ENCODE peak calls at places on chromosomes 5 and 9, in six cellular contexts. One of them, this sample, is unnamed.

GRCh38 chr5:142491679-142492078 is 166.9 kb upstream of the SPRY4 start:
- DNase-seq in Panc1: no peak
- DNase-seq in stimulated activated CD8-positive, alpha-beta memory T cell treated with anti-CD3 and anti-CD28 coated beads, Interleukin-2, amount 100 ng/mL, for 1 hour: no peak
- DNase-seq in GM06990: no peak
- DNase-seq in activated effector memory CD4-positive, alpha-beta T cell treated with Interleukin-2 at 50 U/mL for 16 hours: no peak
- DNase-seq in HTR-8/SVneo: no peak
- DNase-seq in this sample: no peak

GRCh38 chr9:77374266-77374665 is 196.9 kb downstream of the VPS13A start:
- DNase-seq in HTR-8/SVneo: no peak
- DNase-seq in GM06990: no peak
- DNase-seq in Panc1: no peak
- DNase-seq in stimulated activated CD8-positive, alpha-beta memory T cell treated with anti-CD3 and anti-CD28 coated beads, Interleukin-2, amount 100 ng/mL, for 1 hour: no peak
- DNase-seq in activated effector memory CD4-positive, alpha-beta T cell treated with Interleukin-2 at 50 U/mL for 16 hours: no peak
- DNase-seq in this sample: no peak

GRCh38 chr5:173733831-173734491 is 117.5 kb upstream of the BOD1 start:
- DNase-seq in Panc1: no peak
- DNase-seq in HTR-8/SVneo: no peak
- DNase-seq in activated effector memory CD4-positive, alpha-beta T cell treated with Interleukin-2 at 50 U/mL for 16 hours: no peak
- DNase-seq in stimulated activated CD8-positive, alpha-beta memory T cell treated with anti-CD3 and anti-CD28 coated beads, Interleukin-2, amount 100 ng/mL, for 1 hour: no peak
- DNase-seq in GM06990: peak
- DNase-seq in this sample: no peak

GRCh38 chr5:139764250-139764791 is 31.3 kb upstream of the PSD2 start:
- DNase-seq in activated effector memory CD4-positive, alpha-beta T cell treated with Interleukin-2 at 50 U/mL for 16 hours: no peak
- DNase-seq in stimulated activated CD8-positive, alpha-beta memory T cell treated with anti-CD3 and anti-CD28 coated beads, Interleukin-2, amount 100 ng/mL, for 1 hour: no peak
- DNase-seq in HTR-8/SVneo: no peak
- DNase-seq in GM06990: no peak
- DNase-seq in Panc1: no peak
- DNase-seq in this sample: peak

GRCh38 chr5:32331217-32331926 is 18.6 kb upstream of the MTMR12 start:
- DNase-seq in GM06990: no peak
- DNase-seq in activated effector memory CD4-positive, alpha-beta T cell treated with Interleukin-2 at 50 U/mL for 16 hours: no peak
- DNase-seq in stimulated activated CD8-positive, alpha-beta memory T cell treated with anti-CD3 and anti-CD28 coated beads, Interleukin-2, amount 100 ng/mL, for 1 hour: no peak
- DNase-seq in HTR-8/SVneo: no peak
- DNase-seq in Panc1: no peak
- DNase-seq in this sample: no peak

GRCh38 chr5:105956456-105957177 is 1714.1 kb downstream of the EFNA5 start:
- DNase-seq in GM06990: no peak
- DNase-seq in HTR-8/SVneo: peak
- DNase-seq in Panc1: no peak
- DNase-seq in stimulated activated CD8-positive, alpha-beta memory T cell treated with anti-CD3 and anti-CD28 coated beads, Interleukin-2, amount 100 ng/mL, for 1 hour: no peak
- DNase-seq in activated effector memory CD4-positive, alpha-beta T cell treated with Interleukin-2 at 50 U/mL for 16 hours: no peak
- DNase-seq in this sample: no peak

GRCh38 chr5:142716963-142717362 is 31.1 kb upstream of the FGF1 start:
- DNase-seq in Panc1: no peak
- DNase-seq in HTR-8/SVneo: peak
- DNase-seq in GM06990: no peak
- DNase-seq in activated effector memory CD4-positive, alpha-beta T cell treated with Interleukin-2 at 50 U/mL for 16 hours: peak
- DNase-seq in stimulated activated CD8-positive, alpha-beta memory T cell treated with anti-CD3 and anti-CD28 coated beads, Interleukin-2, amount 100 ng/mL, for 1 hour: no peak
- DNase-seq in this sample: no peak

GRCh38 chr9:80144856-80145255 is 573.1 kb downstream of the TLE4 start:
- DNase-seq in Panc1: no peak
- DNase-seq in GM06990: no peak
- DNase-seq in HTR-8/SVneo: no peak
- DNase-seq in stimulated activated CD8-positive, alpha-beta memory T cell treated with anti-CD3 and anti-CD28 coated beads, Interleukin-2, amount 100 ng/mL, for 1 hour: no peak
- DNase-seq in activated effector memory CD4-positive, alpha-beta T cell treated with Interleukin-2 at 50 U/mL for 16 hours: no peak
- DNase-seq in this sample: no peak

GRCh38 chr5:132459031-132459982 is 31.3 kb downstream of the IRF1 start:
- DNase-seq in activated effector memory CD4-positive, alpha-beta T cell treated with Interleukin-2 at 50 U/mL for 16 hours: no peak
- DNase-seq in stimulated activated CD8-positive, alpha-beta memory T cell treated with anti-CD3 and anti-CD28 coated beads, Interleukin-2, amount 100 ng/mL, for 1 hour: no peak
- DNase-seq in GM06990: no peak
- DNase-seq in HTR-8/SVneo: no peak
- DNase-seq in Panc1: no peak
- DNase-seq in this sample: no peak

GRCh38 chr5:122565331-122565730 is 209.5 kb upstream of the SNX2 start:
- DNase-seq in activated effector memory CD4-positive, alpha-beta T cell treated with Interleukin-2 at 50 U/mL for 16 hours: no peak
- DNase-seq in stimulated activated CD8-positive, alpha-beta memory T cell treated with anti-CD3 and anti-CD28 coated beads, Interleukin-2, amount 100 ng/mL, for 1 hour: no peak
- DNase-seq in HTR-8/SVneo: no peak
- DNase-seq in Panc1: no peak
- DNase-seq in GM06990: no peak
- DNase-seq in this sample: no peak

GRCh38 chr5:1508679-1509290 is 15.0 kb downstream of the LPCAT1 start:
- DNase-seq in activated effector memory CD4-positive, alpha-beta T cell treated with Interleukin-2 at 50 U/mL for 16 hours: no peak
- DNase-seq in HTR-8/SVneo: no peak
- DNase-seq in GM06990: peak
- DNase-seq in Panc1: no peak
- DNase-seq in stimulated activated CD8-positive, alpha-beta memory T cell treated with anti-CD3 and anti-CD28 coated beads, Interleukin-2, amount 100 ng/mL, for 1 hour: no peak
- DNase-seq in this sample: no peak

GRCh38 chr9:118318770-118319443 is 614.7 kb downstream of the TLR4 start:
- DNase-seq in GM06990: no peak
- DNase-seq in activated effector memory CD4-positive, alpha-beta T cell treated with Interleukin-2 at 50 U/mL for 16 hours: no peak
- DNase-seq in stimulated activated CD8-positive, alpha-beta memory T cell treated with anti-CD3 and anti-CD28 coated beads, Interleukin-2, amount 100 ng/mL, for 1 hour: no peak
- DNase-seq in Panc1: no peak
- DNase-seq in HTR-8/SVneo: peak
- DNase-seq in this sample: no peak

This sample was measured in NCI-H446 treated with DMSO at 0.1 percent for 48 hours.